ENCODE peak calls at places on chromosomes 7 and 10, in seven cellular contexts. P is right lobe of liver; K is PC-9; L is CD8-positive, alpha-beta T cell; E is brain microvascular endothelial cell; T is AG10803; V is uterus. O is an unnamed sample.

GRCh38 chr10:78377362-78377761 is 343.7 kb downstream of the RPS24 start:
- DNase-seq in P (no peak), K (no peak), L (no peak), E (no peak), T (no peak), V (no peak), O (no peak)

GRCh38 chr7:90706067-90706716 is 110.1 kb downstream of the CDK14 start:
- DNase-seq in P (no peak), K (no peak), L (no peak), E (no peak), T (no peak), V (no peak), O (peak)

GRCh38 chr10:133616371-133617130 is 10.0 kb downstream of the FRG2B start:
- DNase-seq in P (no peak), K (no peak), L (no peak), E (no peak), T (no peak), V (no peak), O (peak)

GRCh38 chr7:138032186-138032585 is 30.3 kb upstream of the CREB3L2 start:
- DNase-seq in P (no peak), K (no peak), L (no peak), E (no peak), T (no peak), V (no peak), O (no peak)

GRCh38 chr7:47792521-47793121 is 155.6 kb downstream of the PKD1L1 start:
- DNase-seq in P (no peak), K (no peak), L (no peak), E (peak), T (no peak), V (no peak), O (peak)

GRCh38 chr7:35550831-35551230 is 144.1 kb downstream of the HERPUD2 start:
- DNase-seq in P (no peak), K (no peak), L (no peak), E (no peak), T (no peak), V (no peak), O (no peak)

GRCh38 chr7:98748090-98748489 is 121.7 kb downstream of the TMEM130 start:
- DNase-seq in P (no peak), K (no peak), L (no peak), E (no peak), T (no peak), V (no peak), O (no peak)

GRCh38 chr7:1590887-1591286 is 21.1 kb upstream of the PSMG3 start:
- DNase-seq in P (no peak), K (no peak), L (peak), E (no peak), T (no peak), V (no peak), O (no peak)

GRCh38 chr10:79106251-79106650 is 37.5 kb downstream of the ZMIZ1 start:
- DNase-seq in P (no peak), K (no peak), L (no peak), E (no peak), T (no peak), V (no peak), O (no peak)

GRCh38 chr10:126199221-126199998 is 188.9 kb downstream of the ADAM12 start:
- DNase-seq in P (no peak), K (peak), L (no peak), E (peak), T (peak), V (peak), O (peak)

GRCh38 chr7:157907998-157908782 is 571.4 kb downstream of the DNAJB6 start:
- DNase-seq in P (no peak), K (no peak), L (no peak), E (no peak), T (no peak), V (no peak), O (no peak)

GRCh38 chr7:140062118-140062527 is 628 bp downstream of the PARP12 start:
- DNase-seq in P (peak), K (no peak), L (peak), E (no peak), T (no peak), V (no peak), O (no peak)

GRCh38 chr7:132930881-132931280 is 151.0 kb downstream of the CHCHD3 start:
- DNase-seq in P (no peak), K (no peak), L (no peak), E (peak), T (no peak), V (no peak), O (peak)

GRCh38 chr7:97025130-97025499 is 484 bp upstream of the DLX5 start:
- DNase-seq in P (no peak), K (no peak), L (no peak), E (no peak), T (no peak), V (no peak), O (no peak)

GRCh38 chr10:70616761-70617160 is 14.2 kb upstream of the PRF1 start:
- DNase-seq in P (no peak), K (no peak), L (peak), E (no peak), T (no peak), V (no peak), O (no peak)

GRCh38 chr10:119022846-119023552 is 6.5 kb upstream of the NANOS1 start:
- DNase-seq in P (no peak), K (peak), L (no peak), E (peak), T (peak), V (no peak), O (peak)

GRCh38 chr7:51472873-51473272 is 156.3 kb upstream of the COBL start:
- DNase-seq in P (no peak), K (no peak), L (no peak), E (no peak), T (no peak), V (no peak), O (no peak)

GRCh38 chr7:102872460-102872859 is 40.3 kb upstream of the LRRC17 start:
- DNase-seq in P (no peak), K (no peak), L (no peak), E (peak), T (peak), V (no peak), O (peak)

GRCh38 chr10:23046032-23046431 is 49.3 kb upstream of the MSRB2 start:
- DNase-seq in P (no peak), K (no peak), L (no peak), E (no peak), T (no peak), V (no peak), O (no peak)

GRCh38 chr7:140304071-140304799 is 94.1 kb downstream of the SLC37A3 start:
- DNase-seq in P (no peak), K (no peak), L (peak), E (no peak), T (peak), V (no peak), O (peak)

GRCh38 chr10:77837248-77837924 is 89.2 kb downstream of the DLG5 start:
- DNase-seq in P (no peak), K (no peak), L (peak), E (peak), T (peak), V (no peak), O (peak)

GRCh38 chr7:158834799-158835784 is 5.8 kb upstream of the ESYT2 start:
- DNase-seq in P (no peak), K (no peak), L (no peak), E (no peak), T (no peak), V (peak), O (no peak)

GRCh38 chr7:20268832-20269231 is 51.6 kb upstream of the MACC1 start:
- DNase-seq in P (no peak), K (no peak), L (no peak), E (peak), T (peak), V (no peak), O (peak)

GRCh38 chr10:99860466-99860865 is 78.0 kb downstream of the ABCC2 start:
- DNase-seq in P (no peak), K (no peak), L (no peak), E (no peak), T (no peak), V (no peak), O (no peak)

GRCh38 chr10:113474756-113475155 is 78.1 kb upstream of the HABP2 start:
- DNase-seq in P (no peak), K (no peak), L (no peak), E (no peak), T (peak), V (no peak), O (no peak)

GRCh38 chr7:85065888-85066485 is 120.9 kb downstream of the SEMA3D start:
- DNase-seq in P (no peak), K (no peak), L (no peak), E (no peak), T (peak), V (no peak), O (peak)

DNA sequence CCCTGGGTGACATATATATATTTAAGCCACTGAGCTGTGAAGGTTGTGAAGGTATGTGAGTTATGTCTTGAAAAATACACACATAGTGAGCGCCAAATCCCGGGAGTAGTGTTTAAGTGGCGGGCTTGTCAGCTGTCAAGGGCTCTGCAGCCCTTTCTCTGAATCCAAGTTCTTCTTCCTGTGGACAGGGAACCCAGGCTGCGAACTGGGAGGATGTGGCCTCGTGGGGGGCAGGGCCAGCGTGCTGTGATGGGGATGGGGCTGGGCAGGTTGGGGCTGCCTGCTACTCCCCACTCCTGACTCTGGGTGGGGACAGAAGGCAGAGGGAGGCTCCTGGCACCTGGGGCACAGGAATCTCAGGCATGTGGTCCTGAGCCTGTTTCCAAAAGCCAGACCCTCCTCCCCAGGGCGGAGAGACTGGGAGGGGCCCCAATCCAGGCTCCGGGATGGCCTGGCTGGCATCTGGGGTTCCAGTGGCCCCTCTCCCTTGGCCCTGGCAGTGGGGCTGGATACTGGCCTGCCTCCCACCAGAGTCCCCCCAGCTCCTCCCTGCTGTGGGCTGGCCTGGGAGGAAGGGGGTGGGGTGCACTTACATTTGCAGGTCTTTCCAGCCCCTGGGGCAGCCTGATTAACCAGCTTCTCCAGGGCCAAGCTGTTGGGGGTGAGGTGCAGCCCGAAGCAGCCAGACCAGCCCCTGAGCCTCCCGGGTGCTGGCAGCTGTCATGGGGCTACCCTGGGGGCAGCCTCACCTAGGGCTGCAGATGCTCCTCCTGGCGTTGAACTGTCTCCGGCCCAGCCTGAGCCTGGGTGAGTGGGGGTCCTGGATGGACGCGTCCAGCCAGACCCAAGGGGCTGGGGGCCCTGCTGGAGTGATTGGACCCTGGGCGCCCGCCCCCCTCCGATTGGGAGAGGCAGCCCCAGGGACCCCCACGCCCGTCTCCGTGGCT is at the start of gene UPK3B:
- DNase-seq in P (no peak), K (peak), L (no peak), E (no peak), T (no peak), V (no peak), O (peak)
- H3K4me3 ChIP-seq in P (no peak), K (peak), L (no peak), E (no peak), T (no peak), V (no peak), O (no peak)

DNA sequence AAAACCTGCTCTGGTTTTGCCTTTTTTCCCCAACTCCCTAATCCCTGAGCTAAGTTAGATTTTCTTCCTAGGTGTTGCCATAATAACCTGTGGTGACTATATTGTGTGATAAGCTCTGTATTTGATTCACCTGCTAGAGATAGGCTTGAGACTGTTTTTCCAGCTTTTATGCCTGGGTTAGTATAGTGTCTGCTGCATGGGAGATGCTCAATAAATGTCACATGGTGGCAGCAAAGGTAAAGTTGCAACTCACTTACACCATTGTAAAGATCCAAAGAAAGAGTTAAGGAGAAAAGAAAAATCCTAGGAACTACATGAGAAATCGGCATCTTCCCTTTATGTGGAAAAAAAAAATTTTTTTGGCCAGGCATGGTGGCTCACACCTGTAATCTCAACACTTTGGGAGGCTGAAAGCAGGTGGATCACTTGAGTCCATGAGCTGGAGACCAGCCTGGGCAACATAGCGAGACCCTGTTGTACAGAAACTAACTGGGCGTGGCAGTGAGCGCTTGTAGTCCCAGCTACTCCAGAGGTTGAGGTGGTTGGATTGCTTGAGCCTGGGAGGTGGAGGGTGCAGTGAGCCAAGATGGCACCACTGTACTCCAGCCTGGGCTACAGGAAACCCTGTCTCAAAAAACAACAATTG is 3.7 kb downstream of the CCNJ start:
- DNase-seq in P (no peak), K (no peak), L (no peak), E (no peak), T (no peak), V (no peak), O (peak)
- TF ChIP-seq CTCF in P (no peak), K (no peak), L (no peak), E (no peak), T (no peak), V (no peak), O (no peak)

GRCh38 chr7:64465551-64465950 is 97.3 kb downstream of the ZNF680 start:
- DNase-seq in P (no peak), K (no peak), L (no peak), E (no peak), T (no peak), V (no peak), O (no peak)
- H3K4me3 ChIP-seq in P (no peak), K (no peak), L (no peak), E (no peak), T (no peak), V (no peak), O (no peak)

DNA sequence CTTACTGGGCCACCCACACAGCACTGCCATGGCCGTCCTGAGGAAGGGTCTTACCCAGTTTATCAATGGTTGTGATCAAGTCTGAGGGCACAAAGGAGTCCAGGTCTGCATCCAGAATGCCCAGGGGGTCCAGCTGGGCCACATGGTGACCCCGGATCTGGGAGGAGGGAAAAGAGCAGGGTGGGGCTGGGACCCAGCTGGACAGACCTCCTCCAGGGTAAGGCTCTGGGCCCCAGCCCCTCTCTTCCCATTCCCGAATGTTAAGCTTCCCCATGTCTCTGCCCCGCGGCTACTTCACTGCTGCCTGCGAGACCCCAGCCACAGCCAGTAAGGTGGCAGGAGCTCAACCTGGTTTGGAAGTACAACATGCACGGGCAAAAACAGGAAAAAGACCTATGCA is 9.5 kb downstream of the OGDHL start:
- DNase-seq in P (no peak), K (no peak), L (no peak), E (no peak), T (no peak), V (no peak), O (no peak)
- TF ChIP-seq CTCF in P (no peak), K (no peak), L (no peak), E (no peak), T (no peak), V (no peak), O (no peak)

DNA sequence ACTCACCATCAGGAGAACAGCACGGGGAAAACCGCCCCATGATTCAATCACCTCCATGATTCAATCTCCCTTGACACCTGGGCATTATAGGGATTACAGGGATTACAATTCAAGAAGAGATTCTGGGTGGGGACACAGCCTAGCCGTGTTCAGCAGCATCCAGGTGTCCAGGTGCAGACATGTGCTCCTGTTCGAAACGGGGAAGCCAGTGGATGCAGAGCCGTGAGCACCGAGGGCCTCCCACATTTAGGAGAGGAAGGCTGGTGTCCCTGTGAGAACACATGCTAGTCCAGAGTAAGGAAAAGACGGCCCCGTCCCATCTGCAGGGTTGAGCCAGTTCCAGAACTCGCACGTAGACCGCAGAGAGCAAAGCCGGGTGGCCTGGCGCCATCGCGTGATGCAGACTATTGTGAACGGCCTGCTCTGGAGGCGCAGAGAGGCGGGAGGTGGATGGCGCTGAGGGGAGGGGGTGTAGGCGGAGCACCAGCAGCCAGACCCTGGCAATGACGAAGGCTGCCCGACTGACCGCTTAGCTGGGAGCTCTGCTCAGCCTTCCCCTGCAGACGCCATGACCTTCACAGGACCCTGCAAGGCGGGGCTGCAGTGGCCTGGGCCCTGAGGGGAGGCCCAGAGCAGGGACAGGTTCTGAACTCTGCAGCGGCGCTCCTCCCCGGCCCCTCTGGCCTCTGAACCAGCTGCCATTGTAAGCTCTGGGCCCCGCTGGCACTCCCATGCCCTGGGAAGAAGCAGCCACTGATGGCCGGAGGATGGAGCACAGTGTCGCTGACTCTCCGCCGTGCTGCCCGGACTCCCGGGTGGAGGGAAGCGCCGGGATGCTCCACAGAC is 141.6 kb upstream of the TCERG1L start:
- DNase-seq in P (no peak), K (no peak), L (no peak), E (no peak), T (no peak), V (no peak), O (no peak)
- H3K4me3 ChIP-seq in P (no peak), K (no peak), L (no peak), E (no peak), T (no peak), V (no peak), O (no peak)

DNA sequence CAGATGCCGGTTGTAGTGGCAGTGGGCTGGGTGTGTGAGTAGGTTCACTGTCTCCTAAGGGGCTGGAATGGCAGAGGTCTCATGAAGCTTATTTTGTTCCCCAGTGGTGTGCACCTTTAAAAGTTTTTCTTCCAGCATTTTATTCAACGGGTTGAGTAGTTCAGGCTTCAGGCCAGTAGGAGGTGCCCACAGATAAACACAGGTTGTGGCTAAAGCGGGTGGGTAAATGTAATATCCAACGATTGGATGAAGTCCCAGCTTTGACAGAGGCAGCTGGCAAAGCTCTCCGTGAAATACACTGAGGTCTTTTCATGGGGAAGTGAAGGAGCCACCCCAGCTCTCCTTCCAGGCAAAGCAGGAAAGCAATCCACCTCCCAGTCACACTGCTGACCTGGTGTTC is 339.8 kb upstream of the LRRTM3 start:
- DNase-seq in P (no peak), K (no peak), L (no peak), E (peak), T (peak), V (no peak), O (peak)
- TF ChIP-seq CTCF in P (no peak), K (no peak), L (no peak), E (peak), T (peak), V (no peak), O (peak)

GRCh38 chr7:136869006-136869961 is 832 bp downstream of the CHRM2 start:
- DNase-seq in P (peak), K (no peak), L (no peak), E (no peak), T (no peak), V (no peak), O (peak)

GRCh38 chr7:136865777-136866176 is 2.7 kb upstream of the CHRM2 start:
- DNase-seq in P (no peak), K (no peak), L (no peak), E (no peak), T (no peak), V (no peak), O (no peak)

GRCh38 chr7:136870799-136871487 is 2.5 kb downstream of the CHRM2 start:
- DNase-seq in P (peak), K (no peak), L (no peak), E (no peak), T (no peak), V (no peak), O (no peak)

GRCh38 chr7:136869991-136870798 is 1.7 kb downstream of the CHRM2 start:
- DNase-seq in P (peak), K (no peak), L (no peak), E (no peak), T (peak), V (no peak), O (no peak)

DNA sequence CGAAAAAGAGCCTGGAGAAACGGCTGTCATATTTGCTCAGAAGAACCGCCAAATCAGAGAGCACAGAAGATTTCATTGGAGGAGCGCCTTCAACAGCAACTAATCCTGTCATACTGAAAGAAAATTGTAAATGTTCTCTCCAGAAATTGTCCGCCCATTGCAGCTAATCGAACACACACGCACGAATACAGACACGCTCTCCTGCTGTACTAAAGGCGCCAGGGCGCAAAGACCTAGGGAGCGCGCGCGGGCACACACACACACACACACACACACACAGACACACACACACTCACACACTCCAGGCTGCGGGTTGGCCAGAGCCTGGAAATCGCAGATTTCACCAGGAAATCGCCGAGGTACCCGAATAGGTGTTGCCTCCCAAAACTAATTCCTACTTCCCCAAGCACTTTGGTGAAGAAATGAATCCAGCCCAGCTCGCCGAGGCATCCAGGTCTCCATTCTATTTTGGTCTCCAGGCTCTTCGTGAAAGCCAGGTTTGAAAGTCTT is at the start of gene CHRM2:
- DNase-seq in P (no peak), K (no peak), L (no peak), E (no peak), T (peak), V (no peak), O (peak)
- H3K4me3 ChIP-seq in P (no peak), K (no peak), L (no peak), E (peak), T (peak), V (peak), O (peak)

GRCh38 chr10:96556003-96556402 is 30.8 kb downstream of the TM9SF3 start:
- DNase-seq in P (no peak), K (no peak), L (no peak), E (no peak), T (no peak), V (no peak), O (peak)
- TF ChIP-seq CTCF in P (peak), K (peak), L (no peak), E (peak), T (peak), V (peak), O (peak)

O was measured in choroid plexus epithelial cell.